ENCODE peak calls at places on chromosomes 3 and 15, in eight cellular contexts. L is breast epithelium, V is HCT116, W is esophagus muscularis mucosa, G is SK-N-SH, R is endothelial cell of umbilical vein, P is sigmoid colon, B is Panc1. K is an unnamed sample.

GRCh38 chr3:111787556-111788463 is 71.3 kb upstream of the PHLDB2 start:
- DNase-seq in L (no peak), V (no peak), W (no peak), G (no peak), R (no peak), P (no peak), B (no peak), K (no peak)

GRCh38 chr3:182052360-182052759 is 340.6 kb downstream of the SOX2 start:
- DNase-seq in L (no peak), V (no peak), W (no peak), G (no peak), R (no peak), P (no peak), B (no peak), K (no peak)

GRCh38 chr15:51094606-51095569 is at the start of gene TNFAIP8L3:
- DNase-seq in L (no peak), V (no peak), W (peak; percentile 91), G (peak; percentile 84), R (peak; percentile 53), P (no peak), B (no peak), K (no peak)

GRCh38 chr15:51121118-51121517 is 26.4 kb upstream of the TNFAIP8L3 start:
- DNase-seq in L (no peak), V (peak; percentile 82), W (no peak), G (no peak), R (peak; percentile 98), P (no peak), B (peak; percentile 86), K (no peak)

GRCh38 chr3:59820352-59820934 is 770.6 kb upstream of the CFAP20DC start:
- DNase-seq in L (no peak), V (no peak), W (peak; percentile 29), G (no peak), R (no peak), P (no peak), B (no peak), K (no peak)

GRCh38 chr15:101141926-101142527 is 109.8 kb downstream of the CHSY1 start:
- DNase-seq in L (no peak), V (no peak), W (no peak), G (no peak), R (no peak), P (peak; percentile 15), B (no peak), K (no peak)

GRCh38 chr15:27124287-27124830 is 153.4 kb downstream of the GABRG3 start:
- DNase-seq in L (no peak), V (no peak), W (peak; percentile 91), G (peak; percentile 22), R (no peak), P (no peak), B (no peak), K (no peak)

GRCh38 chr3:48702320-48702921 is 14.6 kb downstream of the IP6K2 start:
- DNase-seq in L (no peak), V (no peak), W (no peak), G (no peak), R (no peak), P (no peak), B (no peak), K (no peak)

GRCh38 chr3:102454101-102454625 is 19.3 kb downstream of the ZPLD1 start:
- DNase-seq in L (no peak), V (no peak), W (no peak), G (no peak), R (no peak), P (no peak), B (no peak), K (no peak)

GRCh38 chr3:26718295-26718694 is 95.7 kb downstream of the LRRC3B start:
- DNase-seq in L (no peak), V (no peak), W (no peak), G (no peak), R (no peak), P (no peak), B (no peak), K (no peak)

GRCh38 chr3:8505621-8506020 is 4.0 kb downstream of the LMCD1 start:
- DNase-seq in L (peak; percentile 55), V (no peak), W (no peak), G (no peak), R (peak; percentile 77), P (no peak), B (no peak), K (no peak)

GRCh38 chr3:56837196-56837955 is 35.6 kb upstream of the ARHGEF3 start:
- DNase-seq in L (no peak), V (no peak), W (no peak), G (no peak), R (no peak), P (no peak), B (no peak), K (no peak)

GRCh38 chr3:109072208-109072607 is 45.7 kb downstream of the MORC1 start:
- DNase-seq in L (no peak), V (no peak), W (no peak), G (no peak), R (no peak), P (no peak), B (no peak), K (no peak)

GRCh38 chr15:71390101-71390500 is 274.8 kb downstream of the THSD4 start:
- DNase-seq in L (no peak), V (no peak), W (no peak), G (no peak), R (no peak), P (no peak), B (no peak), K (no peak)

GRCh38 chr15:81155375-81156218 is 21.5 kb downstream of the CFAP161 start:
- DNase-seq in L (peak; percentile 56), V (peak; percentile 45), W (no peak), G (peak; percentile 46), R (peak; percentile 41), P (peak; percentile 78), B (peak; percentile 25), K (no peak)

GRCh38 chr15:75364881-75365280 is 3.5 kb downstream of the MAN2C1 start:
- DNase-seq in L (no peak), V (no peak), W (no peak), G (no peak), R (no peak), P (no peak), B (no peak), K (no peak)

GRCh38 chr15:67501177-67501835 is 19.6 kb upstream of the C15orf61 start:
- DNase-seq in L (no peak), V (no peak), W (no peak), G (peak; percentile 38), R (peak; percentile 48), P (no peak), B (no peak), K (no peak)

DNA sequence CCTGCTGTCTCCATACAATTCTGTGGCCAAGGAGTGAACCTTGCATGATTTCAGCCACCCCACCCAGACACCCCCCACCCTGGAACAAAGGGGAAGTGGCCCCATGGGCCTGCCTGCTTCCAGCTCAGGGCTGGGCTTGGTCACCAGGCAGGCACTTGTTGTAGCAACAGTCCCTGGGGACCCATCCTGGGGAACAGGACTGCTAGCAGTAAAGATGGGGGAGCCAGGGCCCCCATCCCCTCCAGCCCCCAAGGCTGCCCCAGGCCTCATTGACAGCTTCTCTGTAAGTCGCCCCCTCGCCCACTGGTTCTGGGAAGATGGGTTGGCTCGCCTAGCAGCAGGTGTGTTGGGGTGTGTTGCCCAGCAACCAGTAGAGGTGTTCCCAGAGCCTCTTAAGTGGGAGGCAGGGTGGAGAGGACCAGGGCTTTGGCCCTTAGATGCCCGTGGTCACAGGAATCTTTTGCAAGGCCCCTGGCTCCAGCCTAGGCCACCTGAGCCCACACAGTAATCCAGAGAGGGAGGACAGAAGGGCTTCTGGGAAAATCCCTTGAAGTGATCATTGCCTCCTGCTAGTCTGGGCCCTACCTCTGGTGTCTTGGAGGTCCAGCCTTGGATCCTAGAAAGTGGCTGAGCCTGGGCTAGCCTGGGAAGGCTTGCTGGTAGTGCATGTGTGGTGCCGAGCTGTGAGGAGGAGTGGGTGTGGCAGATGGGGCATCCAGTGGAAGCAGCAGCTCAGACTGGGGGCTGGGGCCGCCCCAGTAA is 48.9 kb downstream of the CYP11A1 start:
- DNase-seq in L (no peak), V (no peak), W (no peak), G (no peak), R (no peak), P (no peak), B (no peak), K (no peak)
- H3K4me1 ChIP-seq in L (peaks cover 4% of the 10 kb centered on the region), V (no peaks in the 10 kb centered on the region), W (peaks cover 60% of the 10 kb centered on the region), G (peaks cover 13% of the 10 kb centered on the region), R (no peaks in the 10 kb centered on the region), P (no peaks in the 10 kb centered on the region), B (peaks cover 4% of the 10 kb centered on the region), K (peaks cover 56% of the 10 kb centered on the region)

DNA sequence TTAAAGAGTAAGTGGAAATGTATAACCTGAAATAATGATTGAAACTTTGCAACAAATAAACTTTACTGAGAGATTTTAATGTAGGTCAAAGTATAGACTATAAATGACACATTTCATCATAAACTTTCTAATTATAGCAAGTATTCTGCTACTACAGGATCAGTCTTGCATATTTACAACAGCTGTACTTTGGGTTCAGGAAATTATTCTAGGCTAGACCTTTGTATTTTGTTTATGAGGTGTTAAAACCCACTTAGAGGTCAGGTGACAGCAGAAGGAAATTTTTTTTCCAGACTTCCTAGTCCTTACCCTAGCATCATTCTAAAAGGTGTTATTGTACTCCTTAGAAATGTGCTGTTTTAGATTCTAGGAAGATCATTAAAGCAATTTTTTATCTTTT is 2.3 kb downstream of the RNF7 start:
- DNase-seq in L (no peak), V (no peak), W (no peak), G (no peak), R (peak; percentile 58), P (no peak), B (no peak), K (no peak)
- TF ChIP-seq POLR2AphosphoS5 in L (no peak), V (no peak), W (no peak), G (no peak), R (no peak), P (no peak), B (no peak), K (no peak)

DNA sequence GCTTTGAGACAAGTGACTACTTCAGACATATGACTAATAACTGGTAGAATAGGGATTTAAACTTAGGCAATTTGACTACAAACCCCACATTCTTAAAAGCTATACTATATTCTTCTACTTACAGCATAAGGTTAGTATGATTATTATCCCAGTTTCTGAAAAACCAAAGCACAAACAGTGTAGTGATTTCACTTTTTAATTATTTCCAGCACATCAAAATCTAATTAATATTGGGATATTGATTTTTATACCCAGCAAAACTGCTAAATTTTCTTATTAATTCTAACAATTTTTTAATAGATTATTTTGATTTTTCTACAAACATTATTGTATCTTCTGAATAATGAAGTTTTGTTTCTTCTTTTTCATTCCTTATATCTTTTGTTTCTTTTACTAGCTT is 16.9 kb downstream of the EHHADH start:
- DNase-seq in L (no peak), V (no peak), W (no peak), G (no peak), R (no peak), P (no peak), B (no peak), K (no peak)
- H3K9me3 ChIP-seq in L (peaks cover 44% of the 10 kb centered on the region), V (peaks cover 12% of the 10 kb centered on the region), W (peaks cover 39% of the 10 kb centered on the region), G (peaks cover 13% of the 10 kb centered on the region), R (no peaks in the 10 kb centered on the region), P (no peaks in the 10 kb centered on the region), B (peaks cover 16% of the 10 kb centered on the region), K (peaks cover 20% of the 10 kb centered on the region)

DNA sequence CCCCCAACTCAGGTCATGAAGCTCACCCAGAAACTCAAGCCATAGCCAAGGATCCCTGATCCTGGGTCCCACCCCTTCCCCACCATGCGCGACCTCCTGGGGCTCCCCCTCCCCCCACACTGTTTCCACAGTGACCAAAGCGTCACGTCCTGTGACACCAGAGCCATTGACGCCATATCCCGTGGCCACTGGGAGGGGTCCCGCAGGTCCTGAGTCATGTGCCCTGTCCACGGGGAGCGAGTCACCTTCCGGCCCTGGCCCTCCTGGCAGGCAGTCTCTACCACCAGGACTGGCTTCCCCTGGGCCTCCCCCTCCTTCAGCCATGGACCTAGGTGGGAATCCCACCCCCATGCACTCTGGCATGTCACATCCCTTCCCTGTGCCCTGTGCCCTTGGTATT is 15.6 kb downstream of the SEMA3F start:
- DNase-seq in L (no peak), V (no peak), W (no peak), G (no peak), R (peak; percentile 90), P (no peak), B (no peak), K (no peak)
- H3K4me1 ChIP-seq in L (peaks cover 9% of the 10 kb centered on the region), V (peaks cover 46% of the 10 kb centered on the region), W (peaks cover 53% of the 10 kb centered on the region), G (peaks cover 19% of the 10 kb centered on the region), R (peaks cover 57% of the 10 kb centered on the region), P (peaks cover 42% of the 10 kb centered on the region), B (peaks cover 71% of the 10 kb centered on the region), K (peaks cover 71% of the 10 kb centered on the region)